ENCODE peak calls at places on chromosomes 3 and 15, in nine cellular contexts. P, O, M, R, G, S, Y, N and U are unnamed samples.

GRCh38 chr15:58019503-58020376 is 45.8 kb downstream of the ALDH1A2 start:
- DNase-seq in P (peak), O (no peak), M (no peak), R (no peak), G (no peak), S (no peak), Y (no peak), N (no peak), U (no peak)

GRCh38 chr3:32848215-32848614 is 30.4 kb downstream of the TRIM71 start:
- DNase-seq in P (no peak), O (no peak), M (no peak), R (no peak), G (no peak), S (no peak), Y (no peak), N (no peak), U (no peak)

GRCh38 chr3:170368921-170369320 is 11.4 kb downstream of the SKIL start:
- DNase-seq in P (no peak), O (no peak), M (no peak), R (no peak), G (no peak), S (no peak), Y (no peak), N (no peak), U (no peak)

GRCh38 chr3:158471639-158472294 is 99.2 kb upstream of the MLF1 start:
- DNase-seq in P (peak), O (no peak), M (no peak), R (no peak), G (no peak), S (no peak), Y (no peak), N (no peak), U (no peak)

GRCh38 chr3:112397529-112397928 is 64.6 kb downstream of the CD200 start:
- DNase-seq in P (no peak), O (no peak), M (no peak), R (no peak), G (no peak), S (no peak), Y (no peak), N (no peak), U (no peak)

GRCh38 chr3:188559069-188559410 is 405.1 kb downstream of the LPP start:
- DNase-seq in P (no peak), O (no peak), M (no peak), R (no peak), G (no peak), S (no peak), Y (no peak), N (no peak), U (no peak)

GRCh38 chr15:25183581-25184330 is 229.0 kb downstream of the SNRPN start:
- DNase-seq in P (no peak), O (peak), M (peak), R (peak), G (no peak), S (no peak), Y (no peak), N (no peak), U (no peak)

GRCh38 chr3:189941125-189941524 is 179.6 kb downstream of the P3H2 start:
- DNase-seq in P (no peak), O (no peak), M (no peak), R (no peak), G (no peak), S (no peak), Y (peak), N (no peak), U (no peak)

GRCh38 chr3:43207628-43208085 is 78.7 kb upstream of the SNRK start:
- DNase-seq in P (peak), O (no peak), M (no peak), R (no peak), G (no peak), S (no peak), Y (no peak), N (no peak), U (no peak)

GRCh38 chr15:90184119-90184785 is 16.9 kb upstream of the SEMA4B start:
- DNase-seq in P (no peak), O (peak), M (peak), R (peak), G (peak), S (no peak), Y (peak), N (peak), U (no peak)

GRCh38 chr15:78422571-78423340 is 15.3 kb upstream of the IREB2 start:
- DNase-seq in P (peak), O (peak), M (peak), R (peak), G (peak), S (peak), Y (peak), N (peak), U (peak)

GRCh38 chr3:173945081-173945652 is 547.6 kb downstream of the NLGN1 start:
- DNase-seq in P (no peak), O (no peak), M (no peak), R (no peak), G (no peak), S (no peak), Y (no peak), N (no peak), U (no peak)

GRCh38 chr15:63481105-63481810 is 23.1 kb upstream of the USP3 start:
- DNase-seq in P (peak), O (no peak), M (no peak), R (no peak), G (no peak), S (no peak), Y (no peak), N (no peak), U (no peak)

GRCh38 chr3:143408771-143409170 is 289.2 kb downstream of the CHST2 start:
- DNase-seq in P (no peak), O (no peak), M (no peak), R (no peak), G (no peak), S (no peak), Y (peak), N (no peak), U (no peak)

GRCh38 chr3:8529197-8529637 is 27.6 kb downstream of the LMCD1 start:
- DNase-seq in P (peak), O (no peak), M (peak), R (peak), G (no peak), S (no peak), Y (peak), N (no peak), U (no peak)

GRCh38 chr3:111850481-111850880 is 8.6 kb upstream of the PHLDB2 start:
- DNase-seq in P (peak), O (no peak), M (no peak), R (no peak), G (no peak), S (no peak), Y (no peak), N (no peak), U (no peak)

GRCh38 chr3:185151101-185151958 is 1.5 kb downstream of the C3orf70 start:
- DNase-seq in P (no peak), O (no peak), M (no peak), R (no peak), G (no peak), S (no peak), Y (no peak), N (no peak), U (no peak)

GRCh38 chr15:71386448-71387236 is 271.4 kb downstream of the THSD4 start:
- DNase-seq in P (peak), O (no peak), M (no peak), R (no peak), G (no peak), S (no peak), Y (peak), N (peak), U (no peak)

GRCh38 chr3:168877899-168878298 is 782.2 kb upstream of the GOLIM4 start:
- DNase-seq in P (no peak), O (no peak), M (no peak), R (no peak), G (no peak), S (no peak), Y (peak), N (no peak), U (no peak)

GRCh38 chr15:51782357-51782896 is 31.0 kb downstream of the TMOD2 start:
- DNase-seq in P (no peak), O (no peak), M (no peak), R (no peak), G (no peak), S (no peak), Y (peak), N (no peak), U (no peak)

GRCh38 chr15:92600902-92601301 is 54.7 kb downstream of the FAM174B start:
- DNase-seq in P (no peak), O (no peak), M (no peak), R (no peak), G (peak), S (no peak), Y (no peak), N (no peak), U (no peak)

GRCh38 chr3:13006216-13006990 is 66.8 kb downstream of the IQSEC1 start:
- DNase-seq in P (no peak), O (peak), M (no peak), R (no peak), G (no peak), S (no peak), Y (no peak), N (no peak), U (no peak)
- H3K27ac ChIP-seq in P (no peak), O (no peak), M (no peak), R (no peak), G (no peak), S (no peak), Y (no peak), N (no peak), U (peak)

GRCh38 chr15:100941536-100941935 is 22.4 kb downstream of the LRRK1 start:
- DNase-seq in P (no peak), O (no peak), M (no peak), R (no peak), G (no peak), S (no peak), Y (no peak), N (no peak), U (no peak)
- H3K27ac ChIP-seq in P (no peak), O (no peak), M (no peak), R (no peak), G (no peak), S (no peak), Y (no peak), N (no peak), U (no peak)

DNA sequence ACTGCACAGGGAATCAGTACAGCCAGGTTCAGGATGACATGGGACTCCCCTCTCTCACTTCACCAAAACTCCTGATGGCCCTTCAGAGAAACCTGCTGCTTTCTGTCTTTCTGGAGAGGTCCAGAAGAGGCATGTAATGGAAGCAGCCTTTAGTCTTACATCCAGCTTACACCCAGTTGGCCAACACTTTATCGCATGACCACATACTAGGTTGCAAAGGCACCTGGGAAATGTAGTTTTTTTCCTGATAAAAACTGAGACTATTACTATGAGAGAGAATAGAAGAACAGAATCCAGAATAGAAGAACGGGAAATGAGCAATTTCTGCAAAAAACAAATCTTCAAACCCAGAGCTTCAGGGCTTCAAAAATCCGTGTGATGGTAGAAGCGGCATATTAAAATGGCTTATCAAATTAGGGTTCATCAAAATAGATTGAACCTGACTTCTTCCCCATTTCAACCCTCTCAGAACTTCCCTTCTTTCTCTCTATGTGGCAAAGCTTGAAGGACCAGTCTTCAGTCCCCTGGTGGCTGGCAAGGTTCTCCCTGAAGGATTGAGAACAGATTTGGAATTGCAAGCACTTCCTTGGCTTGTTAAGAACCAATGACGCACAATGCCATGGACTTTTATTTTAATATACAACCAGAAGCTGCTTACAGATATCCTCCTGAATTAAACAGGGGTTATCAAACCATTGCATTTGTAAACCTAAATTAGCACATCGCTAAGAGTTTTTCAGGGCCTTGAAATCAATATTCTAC is 34.4 kb downstream of the CORO2B start:
- DNase-seq in P (peak), O (no peak), M (no peak), R (no peak), G (no peak), S (no peak), Y (no peak), N (no peak), U (no peak)
- H3K27ac ChIP-seq in P (no peak), O (no peak), M (no peak), R (no peak), G (no peak), S (no peak), Y (no peak), N (no peak), U (no peak)

GRCh38 chr15:85403745-85404144 is 23.3 kb downstream of the AKAP13 start:
- DNase-seq in P (peak), O (no peak), M (peak), R (no peak), G (no peak), S (no peak), Y (peak), N (no peak), U (no peak)
- H3K27ac ChIP-seq in P (no peak), O (no peak), M (no peak), R (peak), G (no peak), S (no peak), Y (no peak), N (no peak), U (no peak)

GRCh38 chr15:44148580-44148979 is 46.5 kb downstream of the FRMD5 start:
- DNase-seq in P (no peak), O (no peak), M (no peak), R (no peak), G (no peak), S (no peak), Y (no peak), N (no peak), U (no peak)
- H3K27ac ChIP-seq in P (no peak), O (no peak), M (no peak), R (no peak), G (no peak), S (no peak), Y (no peak), N (no peak), U (no peak)

DNA sequence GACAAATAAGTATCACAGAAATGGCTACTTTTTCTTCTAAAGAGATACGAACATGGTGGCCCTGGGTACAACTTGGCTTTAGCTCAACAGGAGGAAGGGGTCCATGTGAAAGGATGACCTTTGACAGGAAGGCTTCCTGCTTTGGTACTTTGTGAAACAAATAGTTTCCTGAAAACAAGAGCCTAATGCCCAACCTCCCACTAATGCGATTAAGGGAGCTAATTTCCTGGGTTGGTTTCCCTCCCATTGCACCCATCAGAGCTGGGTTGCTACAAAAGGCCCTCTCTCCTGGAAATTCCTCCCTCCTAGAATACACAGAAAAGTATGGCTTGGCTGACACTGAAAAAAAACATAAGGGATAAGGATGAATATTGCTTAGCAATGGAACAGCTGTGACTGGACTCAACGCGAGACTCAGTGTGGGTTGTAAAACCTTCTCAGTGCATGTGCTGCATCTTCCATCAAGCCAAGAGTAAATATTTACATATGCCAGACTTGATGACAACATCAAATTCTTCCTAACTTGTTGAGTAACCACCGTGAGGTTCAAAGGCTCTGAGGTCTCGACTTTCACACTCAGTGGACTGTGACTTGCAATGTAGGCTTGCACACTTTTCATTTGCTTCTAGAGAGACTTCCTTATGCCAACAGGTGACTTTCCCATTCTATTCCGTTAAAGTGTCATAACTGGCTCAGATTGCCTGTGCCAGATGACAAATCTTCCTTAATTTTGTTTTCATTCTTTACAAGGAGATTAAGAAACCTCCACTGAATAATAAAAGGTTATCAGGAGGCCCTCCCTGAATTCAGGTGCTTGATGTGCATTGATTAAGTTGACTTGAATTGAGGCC is 60.1 kb downstream of the ADAMTS9 start:
- DNase-seq in P (peak), O (no peak), M (no peak), R (no peak), G (no peak), S (no peak), Y (no peak), N (no peak), U (no peak)
- H3K27ac ChIP-seq in P (no peak), O (no peak), M (no peak), R (no peak), G (no peak), S (no peak), Y (no peak), N (no peak), U (no peak)

DNA sequence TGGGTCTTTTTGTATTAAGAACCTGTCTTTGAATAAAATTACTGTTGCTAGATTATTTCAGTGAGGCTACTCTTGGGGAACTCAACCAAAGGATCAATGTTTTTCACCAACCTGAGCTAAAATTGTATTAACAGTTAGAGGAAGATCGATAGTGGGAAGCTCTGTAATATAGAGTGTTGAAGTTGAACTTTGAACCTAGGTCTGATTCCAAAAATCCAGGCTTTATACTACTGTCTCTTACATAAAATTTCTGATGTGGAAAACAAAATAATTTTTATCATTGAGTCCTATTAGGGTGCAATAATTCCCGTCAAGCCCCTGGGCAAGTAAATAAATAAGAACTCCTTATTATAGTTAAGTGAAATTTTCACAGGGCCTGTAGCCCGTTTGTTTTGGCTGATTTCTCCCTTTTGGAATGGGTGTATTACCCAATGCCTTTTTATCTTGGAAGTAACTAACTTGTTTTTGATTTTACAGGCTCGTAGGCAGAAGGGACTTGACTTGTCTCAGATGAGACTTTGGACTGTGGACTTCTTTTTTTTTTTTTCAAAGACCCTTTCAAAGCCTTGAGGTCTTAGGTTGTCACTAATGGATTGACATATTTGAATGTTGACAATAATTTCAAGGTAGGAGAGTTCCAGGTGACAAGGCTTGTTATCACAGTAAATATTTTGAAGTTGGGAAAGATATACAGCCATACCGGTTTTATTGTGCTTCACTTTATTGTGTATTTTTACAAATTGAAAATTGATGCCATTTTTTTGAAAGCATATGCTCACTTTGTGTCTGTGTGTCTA is 276.1 kb downstream of the NFKBIZ start:
- DNase-seq in P (no peak), O (no peak), M (peak), R (no peak), G (no peak), S (no peak), Y (no peak), N (no peak), U (no peak)
- H3K27ac ChIP-seq in P (no peak), O (no peak), M (peak), R (no peak), G (no peak), S (no peak), Y (no peak), N (no peak), U (no peak)

GRCh38 chr15:95825672-95826387 is 504.7 kb upstream of the NR2F2 start:
- DNase-seq in P (no peak), O (no peak), M (no peak), R (no peak), G (no peak), S (no peak), Y (no peak), N (no peak), U (no peak)
- H3K27ac ChIP-seq in P (no peak), O (no peak), M (no peak), R (no peak), G (no peak), S (no peak), Y (no peak), N (no peak), U (no peak)

GRCh38 chr15:69794643-69795461 is 302.9 kb downstream of the TLE3 start:
- DNase-seq in P (peak), O (no peak), M (peak), R (no peak), G (peak), S (no peak), Y (peak), N (peak), U (no peak)

GRCh38 chr15:69795601-69796000 is 302.1 kb downstream of the TLE3 start:
- DNase-seq in P (no peak), O (no peak), M (no peak), R (no peak), G (no peak), S (no peak), Y (no peak), N (peak), U (no peak)

GRCh38 chr15:69798481-69799315 is 299.0 kb downstream of the TLE3 start:
- DNase-seq in P (peak), O (no peak), M (no peak), R (no peak), G (no peak), S (no peak), Y (no peak), N (peak), U (no peak)

GRCh38 chr15:69797615-69798014 is 300.1 kb downstream of the TLE3 start:
- DNase-seq in P (no peak), O (no peak), M (no peak), R (no peak), G (no peak), S (no peak), Y (no peak), N (no peak), U (no peak)

DNA sequence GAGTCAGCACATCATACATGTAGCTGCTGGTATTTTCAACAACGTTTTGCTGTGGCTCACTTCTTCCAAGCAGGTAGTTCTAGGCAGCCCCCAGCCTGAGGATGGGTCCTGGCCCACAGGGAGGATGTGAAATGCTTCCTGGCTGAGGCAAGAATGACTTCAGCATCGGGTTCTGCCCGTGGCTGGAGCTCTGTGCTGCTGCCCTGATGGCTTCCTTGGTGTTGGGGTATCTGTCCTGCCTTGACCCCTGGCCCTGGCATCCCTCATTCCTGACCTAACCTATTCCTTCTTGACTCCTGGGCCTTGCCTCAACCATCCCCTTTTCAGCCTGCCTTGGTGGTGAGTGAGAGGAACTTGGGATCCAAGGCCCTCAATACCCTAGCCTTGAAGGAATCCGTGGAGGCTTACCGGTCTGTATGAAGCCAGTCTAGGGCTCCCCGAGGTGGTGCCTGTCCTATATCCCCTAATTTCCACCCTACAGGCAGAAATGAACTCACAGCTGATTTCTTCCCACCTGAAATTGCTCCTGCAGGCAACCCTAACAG is 300.6 kb downstream of the TLE3 start:
- DNase-seq in P (no peak), O (no peak), M (no peak), R (no peak), G (no peak), S (no peak), Y (no peak), N (peak), U (no peak)
- H3K27ac ChIP-seq in P (no peak), O (no peak), M (peak), R (no peak), G (no peak), S (no peak), Y (no peak), N (no peak), U (no peak)